ENCODE peak calls at places on chromosome 3, in six cellular contexts. G is pancreas; J is naive thymus-derived CD4-positive, alpha-beta T cell; W is CD8-positive, alpha-beta T cell; U is GM23248; H is ovary. N is an unnamed sample.

GRCh38 chr3:195700319-195700718 is 20.5 kb upstream of the MUC20 start:
- DNase-seq in G (no peak), H (no peak), U (no peak), J (no peak), W (no peak), N (no peak)

GRCh38 chr3:171116365-171116764 is 89.8 kb upstream of the SLC2A2 start:
- DNase-seq in H (no peak), J (no peak), W (no peak), U (peak; percentile 62), G (no peak), N (no peak)

GRCh38 chr3:46662771-46663551 is 30.5 kb downstream of the ALS2CL start:
- DNase-seq in W (no peak), J (no peak), U (peak; percentile 81), G (peak; percentile 32), H (peak; percentile 57), N (no peak)

GRCh38 chr3:48472923-48473616 is 26.5 kb downstream of the ATRIP start:
- DNase-seq in G (peak; percentile 94), U (peak; percentile 96), W (peak; percentile 85), H (peak; percentile 93), J (peak; percentile 94), N (peak; percentile 93)

GRCh38 chr3:11530153-11530721 is 113.5 kb downstream of the VGLL4 start:
- DNase-seq in G (no peak), W (no peak), J (no peak), H (peak; percentile 76), U (peak; percentile 85), N (no peak)

GRCh38 chr3:71299160-71299559 is 284.4 kb downstream of the FOXP1 start:
- DNase-seq in J (peak; percentile 53), H (no peak), W (no peak), U (no peak), G (no peak), N (no peak)

GRCh38 chr3:27533718-27534578 is 49.8 kb upstream of the SLC4A7 start:
- DNase-seq in U (peak; percentile 99), G (no peak), J (no peak), W (no peak), H (no peak), N (peak; percentile 17)

GRCh38 chr3:13066236-13066635 is 7.0 kb downstream of the IQSEC1 start:
- DNase-seq in G (no peak), H (no peak), W (no peak), J (no peak), U (no peak), N (no peak)

GRCh38 chr3:64687781-64688515 is at the start of gene ADAMTS9:
- DNase-seq in W (no peak), G (peak; percentile 84), H (peak; percentile 83), J (no peak), U (peak; percentile 84), N (no peak)

GRCh38 chr3:191376742-191377141 is 46.4 kb upstream of the UTS2B start:
- DNase-seq in G (no peak), H (no peak), J (no peak), U (peak; percentile 93), W (no peak), N (no peak)

GRCh38 chr3:156525808-156526207 is 29.1 kb downstream of the SSR3 start:
- DNase-seq in W (no peak), H (no peak), G (no peak), U (no peak), J (no peak), N (no peak)

GRCh38 chr3:194387276-194387675 is 11.8 kb downstream of the GP5 start:
- DNase-seq in G (no peak), H (no peak), U (no peak), J (no peak), W (no peak), N (no peak)
- H3K9me3 ChIP-seq in G (no peaks in the 10 kb centered on the region), H (no peaks in the 10 kb centered on the region), U (no peaks in the 10 kb centered on the region), J (no peaks in the 10 kb centered on the region), W (no peaks in the 10 kb centered on the region), N (no peaks in the 10 kb centered on the region)

GRCh38 chr3:111428301-111428700 is 113.7 kb upstream of the CD96 start:
- DNase-seq in J (no peak), U (no peak), W (no peak), H (no peak), G (no peak), N (no peak)
- H3K9me3 ChIP-seq in J (no peaks in the 10 kb centered on the region), U (no peaks in the 10 kb centered on the region), W (no peaks in the 10 kb centered on the region), H (no peaks in the 10 kb centered on the region), G (no peaks in the 10 kb centered on the region), N (no peaks in the 10 kb centered on the region)

DNA sequence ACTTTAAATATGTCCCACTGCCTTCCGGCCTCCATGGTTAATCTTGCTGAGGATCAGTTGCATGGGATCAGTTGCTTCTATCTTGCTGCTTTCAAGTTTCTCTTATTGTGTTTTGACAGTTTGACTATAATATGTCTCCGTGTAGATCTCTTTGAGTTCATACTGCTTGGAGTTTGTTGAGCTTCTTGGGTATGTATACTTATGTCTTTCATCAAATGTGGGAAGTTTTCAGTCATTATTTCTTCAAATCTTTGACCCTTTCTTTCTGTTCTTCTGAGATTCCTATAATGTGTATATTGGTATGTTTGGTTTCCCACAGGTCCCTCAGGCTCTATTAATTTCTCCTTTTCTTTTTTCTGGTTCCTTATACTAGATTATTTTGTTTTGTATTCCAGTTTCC is 30.8 kb downstream of the PCCB start:
- DNase-seq in W (no peak), J (no peak), G (no peak), H (no peak), U (no peak), N (no peak)
- H3K9me3 ChIP-seq in W (no peaks in the 10 kb centered on the region), J (no peaks in the 10 kb centered on the region), G (no peaks in the 10 kb centered on the region), H (peaks cover 4% of the 10 kb centered on the region), U (peaks cover 4% of the 10 kb centered on the region), N (no peaks in the 10 kb centered on the region)

GRCh38 chr3:150743508-150743907 is 19.5 kb downstream of the SIAH2 start:
- DNase-seq in U (peak; percentile 57), J (no peak), G (no peak), W (no peak), H (no peak), N (no peak)

GRCh38 chr3:150745832-150746231 is 17.1 kb downstream of the SIAH2 start:
- DNase-seq in G (no peak), W (no peak), J (no peak), H (no peak), U (no peak), N (no peak)

GRCh38 chr3:150742679-150743078 is 20.3 kb downstream of the SIAH2 start:
- DNase-seq in J (no peak), H (no peak), U (no peak), W (no peak), G (no peak), N (no peak)

GRCh38 chr3:150742141-150742523 is 20.8 kb downstream of the SIAH2 start:
- DNase-seq in U (no peak), H (no peak), J (no peak), W (no peak), G (no peak), N (no peak)

GRCh38 chr3:150744041-150745026 is 18.6 kb downstream of the SIAH2 start:
- DNase-seq in W (no peak), G (no peak), U (no peak), J (no peak), H (no peak), N (no peak)
- H3K9me3 ChIP-seq in W (no peaks in the 10 kb centered on the region), G (no peaks in the 10 kb centered on the region), U (no peaks in the 10 kb centered on the region), J (no peaks in the 10 kb centered on the region), H (no peaks in the 10 kb centered on the region), N (no peaks in the 10 kb centered on the region)

GRCh38 chr3:178930116-178930515 is 141.5 kb downstream of the ZMAT3 start:
- DNase-seq in H (no peak), U (no peak), G (no peak), W (no peak), J (no peak), N (no peak)
- H3K9me3 ChIP-seq in H (no peaks in the 10 kb centered on the region), U (no peaks in the 10 kb centered on the region), G (no peaks in the 10 kb centered on the region), W (no peaks in the 10 kb centered on the region), J (no peaks in the 10 kb centered on the region), N (no peaks in the 10 kb centered on the region)

GRCh38 chr3:43348852-43349574 is 62.7 kb downstream of the SNRK start:
- DNase-seq in J (no peak), G (peak; percentile 21), W (no peak), H (no peak), U (no peak), N (no peak)

GRCh38 chr3:43347774-43348173 is 61.4 kb downstream of the SNRK start:
- DNase-seq in W (no peak), J (peak; percentile 5), G (peak; percentile 65), H (no peak), U (no peak), N (no peak)

GRCh38 chr3:43353923-43354670 is 67.8 kb downstream of the SNRK start:
- DNase-seq in G (no peak), J (no peak), H (no peak), W (no peak), U (no peak), N (no peak)

GRCh38 chr3:43349759-43350158 is 63.4 kb downstream of the SNRK start:
- DNase-seq in G (no peak), H (no peak), W (no peak), J (no peak), U (no peak), N (no peak)

DNA sequence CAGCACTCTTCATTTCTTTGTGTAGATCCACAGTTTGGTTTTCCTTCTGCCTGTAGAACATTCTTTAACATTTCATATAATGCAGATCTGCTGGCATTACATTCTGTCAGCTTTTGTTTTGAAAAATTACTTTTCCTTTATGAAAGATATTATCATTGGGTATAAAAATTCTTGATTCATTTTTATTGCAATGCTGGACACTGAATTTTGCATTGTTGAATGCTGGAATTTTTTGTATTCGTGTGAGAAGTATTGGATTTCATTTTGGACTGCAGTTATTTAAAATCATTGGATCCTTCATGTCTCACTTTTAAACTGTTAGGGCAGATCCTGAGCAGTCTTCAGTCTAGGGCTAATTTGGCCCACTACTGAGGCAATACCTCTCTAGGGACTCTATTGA is 67.1 kb downstream of the SNRK start:
- DNase-seq in U (no peak), G (no peak), W (no peak), J (no peak), H (no peak), N (no peak)
- H3K9me3 ChIP-seq in U (no peaks in the 10 kb centered on the region), G (no peaks in the 10 kb centered on the region), W (peaks cover 37% of the 10 kb centered on the region), J (peaks cover 4% of the 10 kb centered on the region), H (no peaks in the 10 kb centered on the region), N (peaks cover 44% of the 10 kb centered on the region)

DNA sequence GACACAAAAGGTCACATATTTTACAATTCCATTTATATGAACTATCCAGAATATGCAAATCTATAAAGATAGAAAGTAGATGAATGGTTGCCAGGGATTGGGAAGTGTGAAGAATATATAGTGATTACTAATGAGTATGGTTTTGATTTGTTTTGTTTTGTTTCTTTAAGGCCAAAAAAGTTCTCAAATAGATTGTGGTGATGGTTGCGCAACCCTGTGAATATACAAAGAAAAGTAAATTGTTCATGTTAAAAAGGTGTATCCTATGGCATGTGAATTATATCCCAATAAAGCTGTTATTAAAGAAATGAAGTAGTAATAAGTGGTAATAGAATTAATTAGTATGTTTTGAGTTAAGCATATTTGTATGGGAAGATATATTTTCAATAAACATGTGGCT is 431.8 kb upstream of the CNTN4 start:
- DNase-seq in H (no peak), W (no peak), U (no peak), J (no peak), G (no peak), N (no peak)
- H3K9me3 ChIP-seq in H (no peaks in the 10 kb centered on the region), W (peaks cover 4% of the 10 kb centered on the region), U (no peaks in the 10 kb centered on the region), J (no peaks in the 10 kb centered on the region), G (no peaks in the 10 kb centered on the region), N (no peaks in the 10 kb centered on the region)

GRCh38 chr3:44499149-44499898 is 21.9 kb upstream of the ZNF445 start:
- DNase-seq in J (no peak), W (no peak), G (no peak), U (no peak), H (no peak), N (no peak)
- H3K9me3 ChIP-seq in J (peaks cover 4% of the 10 kb centered on the region), W (peaks cover 34% of the 10 kb centered on the region), G (no peaks in the 10 kb centered on the region), U (no peaks in the 10 kb centered on the region), H (peaks cover 25% of the 10 kb centered on the region), N (peaks cover 19% of the 10 kb centered on the region)

GRCh38 chr3:7333125-7333524 is 472.2 kb downstream of the GRM7 start:
- DNase-seq in J (no peak), U (no peak), W (no peak), G (no peak), H (no peak), N (no peak)
- H3K9me3 ChIP-seq in J (no peaks in the 10 kb centered on the region), U (no peaks in the 10 kb centered on the region), W (no peaks in the 10 kb centered on the region), G (no peaks in the 10 kb centered on the region), H (peaks cover 3% of the 10 kb centered on the region), N (no peaks in the 10 kb centered on the region)